ENCODE peak calls at places on chromosomes 16 and 17, in eight cellular contexts. One of them, this sample, is unnamed. For H3K36me3, the result is how much of the 10 kb centered on the place peaks cover.

GRCh38 chr17:75151893-75152292 is 2.4 kb downstream of the JPT1 start:
- DNase-seq in hepatocyte: no peak
- DNase-seq in GM23338: peak
- DNase-seq in sigmoid colon: no peak
- DNase-seq in OCI-LY7: peak
- DNase-seq in heart right ventricle: no peak
- DNase-seq in upper lobe of right lung: no peak
- DNase-seq in CD8-positive, alpha-beta T cell: no peak
- DNase-seq in this sample: no peak

GRCh38 chr17:63029520-63029919 is 63.5 kb downstream of the TANC2 start:
- DNase-seq in OCI-LY7: no peak
- DNase-seq in hepatocyte: no peak
- DNase-seq in upper lobe of right lung: no peak
- DNase-seq in CD8-positive, alpha-beta T cell: no peak
- DNase-seq in sigmoid colon: no peak
- DNase-seq in heart right ventricle: no peak
- DNase-seq in GM23338: no peak
- DNase-seq in this sample: no peak

GRCh38 chr16:69283851-69284250 is 27.3 kb upstream of the VPS4A start:
- DNase-seq in OCI-LY7: no peak
- DNase-seq in GM23338: no peak
- DNase-seq in upper lobe of right lung: no peak
- DNase-seq in CD8-positive, alpha-beta T cell: no peak
- DNase-seq in hepatocyte: no peak
- DNase-seq in heart right ventricle: no peak
- DNase-seq in sigmoid colon: no peak
- DNase-seq in this sample: no peak

GRCh38 chr16:3541527-3542152 is 35.6 kb downstream of the NLRC3 start:
- DNase-seq in OCI-LY7: no peak
- DNase-seq in GM23338: peak
- DNase-seq in hepatocyte: no peak
- DNase-seq in sigmoid colon: no peak
- DNase-seq in heart right ventricle: no peak
- DNase-seq in CD8-positive, alpha-beta T cell: no peak
- DNase-seq in upper lobe of right lung: peak
- DNase-seq in this sample: no peak

GRCh38 chr16:82667437-82667836 is 40.7 kb downstream of the CDH13 start:
- DNase-seq in upper lobe of right lung: no peak
- DNase-seq in CD8-positive, alpha-beta T cell: no peak
- DNase-seq in sigmoid colon: no peak
- DNase-seq in hepatocyte: no peak
- DNase-seq in GM23338: no peak
- DNase-seq in heart right ventricle: no peak
- DNase-seq in OCI-LY7: no peak
- DNase-seq in this sample: no peak

GRCh38 chr16:19717781-19718623 is at the start of the genes IQCK and KNOP1:
- DNase-seq in upper lobe of right lung: peak
- DNase-seq in heart right ventricle: peak
- DNase-seq in hepatocyte: peak
- DNase-seq in CD8-positive, alpha-beta T cell: peak
- DNase-seq in sigmoid colon: peak
- DNase-seq in GM23338: peak
- DNase-seq in OCI-LY7: peak
- DNase-seq in this sample: peak

GRCh38 chr17:10063730-10064221 is 134.6 kb downstream of the GAS7 start:
- DNase-seq in hepatocyte: peak
- DNase-seq in sigmoid colon: peak
- DNase-seq in heart right ventricle: no peak
- DNase-seq in CD8-positive, alpha-beta T cell: no peak
- DNase-seq in OCI-LY7: no peak
- DNase-seq in GM23338: no peak
- DNase-seq in upper lobe of right lung: no peak
- DNase-seq in this sample: no peak

GRCh38 chr17:67139784-67140665 is 95.7 kb downstream of the CACNG1 start:
- DNase-seq in heart right ventricle: no peak
- DNase-seq in upper lobe of right lung: no peak
- DNase-seq in sigmoid colon: no peak
- DNase-seq in OCI-LY7: no peak
- DNase-seq in GM23338: peak
- DNase-seq in CD8-positive, alpha-beta T cell: no peak
- DNase-seq in hepatocyte: no peak
- DNase-seq in this sample: peak

GRCh38 chr17:4769628-4770027 is 2.1 kb upstream of the TM4SF5 start:
- DNase-seq in OCI-LY7: peak
- DNase-seq in CD8-positive, alpha-beta T cell: no peak
- DNase-seq in hepatocyte: no peak
- DNase-seq in upper lobe of right lung: no peak
- DNase-seq in heart right ventricle: no peak
- DNase-seq in sigmoid colon: no peak
- DNase-seq in GM23338: no peak
- DNase-seq in this sample: no peak

GRCh38 chr17:44376124-44376523 is 12.5 kb upstream of the FAM171A2 start:
- DNase-seq in OCI-LY7: peak
- DNase-seq in heart right ventricle: peak
- DNase-seq in CD8-positive, alpha-beta T cell: no peak
- DNase-seq in hepatocyte: no peak
- DNase-seq in GM23338: peak
- DNase-seq in upper lobe of right lung: no peak
- DNase-seq in sigmoid colon: peak
- DNase-seq in this sample: no peak

GRCh38 chr17:79023180-79023705 is 726 bp upstream of the C1QTNF1 start:
- DNase-seq in OCI-LY7: no peak
- DNase-seq in sigmoid colon: peak
- DNase-seq in heart right ventricle: no peak
- DNase-seq in CD8-positive, alpha-beta T cell: no peak
- DNase-seq in hepatocyte: no peak
- DNase-seq in upper lobe of right lung: peak
- DNase-seq in GM23338: peak
- DNase-seq in this sample: no peak

GRCh38 chr16:31128711-31129567 is 6.6 kb downstream of the PRSS8 start:
- DNase-seq in hepatocyte: peak
- DNase-seq in OCI-LY7: no peak
- DNase-seq in upper lobe of right lung: peak
- DNase-seq in GM23338: no peak
- DNase-seq in sigmoid colon: no peak
- DNase-seq in CD8-positive, alpha-beta T cell: no peak
- DNase-seq in heart right ventricle: peak
- DNase-seq in this sample: no peak

GRCh38 chr17:14068542-14069250 is 608 bp upstream of the COX10 start:
- DNase-seq in upper lobe of right lung: no peak
- DNase-seq in hepatocyte: no peak
- DNase-seq in sigmoid colon: no peak
- DNase-seq in OCI-LY7: peak
- DNase-seq in heart right ventricle: no peak
- DNase-seq in CD8-positive, alpha-beta T cell: no peak
- DNase-seq in GM23338: no peak
- DNase-seq in this sample: no peak

GRCh38 chr16:77191259-77191969 is 424 bp downstream of the MON1B start:
- DNase-seq in sigmoid colon: peak
- DNase-seq in OCI-LY7: peak
- DNase-seq in upper lobe of right lung: peak
- DNase-seq in CD8-positive, alpha-beta T cell: peak
- DNase-seq in hepatocyte: peak
- DNase-seq in GM23338: no peak
- DNase-seq in heart right ventricle: peak
- DNase-seq in this sample: no peak

GRCh38 chr17:73952136-73952497 is 251.4 kb upstream of the RPL38 start:
- DNase-seq in GM23338: no peak
- DNase-seq in upper lobe of right lung: no peak
- DNase-seq in CD8-positive, alpha-beta T cell: no peak
- DNase-seq in heart right ventricle: no peak
- DNase-seq in hepatocyte: peak
- DNase-seq in OCI-LY7: no peak
- DNase-seq in sigmoid colon: no peak
- DNase-seq in this sample: no peak

GRCh38 chr17:19727466-19728113 is 11.2 kb upstream of the SLC47A2 start:
- DNase-seq in CD8-positive, alpha-beta T cell: no peak
- DNase-seq in upper lobe of right lung: no peak
- DNase-seq in hepatocyte: peak
- DNase-seq in heart right ventricle: no peak
- DNase-seq in sigmoid colon: peak
- DNase-seq in OCI-LY7: no peak
- DNase-seq in GM23338: no peak
- DNase-seq in this sample: no peak

GRCh38 chr17:19724501-19725420 is 8.4 kb upstream of the SLC47A2 start:
- DNase-seq in OCI-LY7: no peak
- DNase-seq in hepatocyte: no peak
- DNase-seq in CD8-positive, alpha-beta T cell: peak
- DNase-seq in upper lobe of right lung: peak
- DNase-seq in GM23338: no peak
- DNase-seq in heart right ventricle: peak
- DNase-seq in sigmoid colon: peak
- DNase-seq in this sample: peak

GRCh38 chr17:19725486-19725885 is 9.1 kb upstream of the SLC47A2 start:
- DNase-seq in heart right ventricle: no peak
- DNase-seq in GM23338: no peak
- DNase-seq in OCI-LY7: no peak
- DNase-seq in hepatocyte: no peak
- DNase-seq in CD8-positive, alpha-beta T cell: no peak
- DNase-seq in upper lobe of right lung: no peak
- DNase-seq in sigmoid colon: no peak
- DNase-seq in this sample: no peak

GRCh38 chr17:19728114-19728495 is 11.7 kb upstream of the SLC47A2 start:
- DNase-seq in sigmoid colon: peak
- DNase-seq in CD8-positive, alpha-beta T cell: no peak
- DNase-seq in heart right ventricle: peak
- DNase-seq in GM23338: no peak
- DNase-seq in hepatocyte: peak
- DNase-seq in upper lobe of right lung: peak
- DNase-seq in OCI-LY7: no peak
- DNase-seq in this sample: no peak

GRCh38 chr17:19726615-19727376 is 10.4 kb upstream of the SLC47A2 start:
- DNase-seq in upper lobe of right lung: no peak
- DNase-seq in OCI-LY7: no peak
- DNase-seq in CD8-positive, alpha-beta T cell: no peak
- DNase-seq in heart right ventricle: no peak
- DNase-seq in sigmoid colon: no peak
- DNase-seq in hepatocyte: no peak
- DNase-seq in GM23338: no peak
- DNase-seq in this sample: no peak
- H3K27ac ChIP-seq in upper lobe of right lung: peak
- H3K27ac ChIP-seq in OCI-LY7: no peak
- H3K27ac ChIP-seq in CD8-positive, alpha-beta T cell: no peak
- H3K27ac ChIP-seq in heart right ventricle: peak
- H3K27ac ChIP-seq in sigmoid colon: peak
- H3K27ac ChIP-seq in hepatocyte: peak
- H3K27ac ChIP-seq in GM23338: no peak
- H3K27ac ChIP-seq in this sample: peak

GRCh38 chr17:7223375-7223774 is 3.6 kb downstream of the ACADVL start:
- DNase-seq in hepatocyte: no peak
- DNase-seq in CD8-positive, alpha-beta T cell: no peak
- DNase-seq in OCI-LY7: no peak
- DNase-seq in GM23338: no peak
- DNase-seq in sigmoid colon: no peak
- DNase-seq in upper lobe of right lung: no peak
- DNase-seq in heart right ventricle: no peak
- DNase-seq in this sample: no peak
- H3K36me3 ChIP-seq in hepatocyte: under half
- H3K36me3 ChIP-seq in CD8-positive, alpha-beta T cell: under half
- H3K36me3 ChIP-seq in OCI-LY7: half or more
- H3K36me3 ChIP-seq in GM23338: under half
- H3K36me3 ChIP-seq in sigmoid colon: under half
- H3K36me3 ChIP-seq in upper lobe of right lung: half or more
- H3K36me3 ChIP-seq in heart right ventricle: under half
- H3K36me3 ChIP-seq in this sample: under half

DNA sequence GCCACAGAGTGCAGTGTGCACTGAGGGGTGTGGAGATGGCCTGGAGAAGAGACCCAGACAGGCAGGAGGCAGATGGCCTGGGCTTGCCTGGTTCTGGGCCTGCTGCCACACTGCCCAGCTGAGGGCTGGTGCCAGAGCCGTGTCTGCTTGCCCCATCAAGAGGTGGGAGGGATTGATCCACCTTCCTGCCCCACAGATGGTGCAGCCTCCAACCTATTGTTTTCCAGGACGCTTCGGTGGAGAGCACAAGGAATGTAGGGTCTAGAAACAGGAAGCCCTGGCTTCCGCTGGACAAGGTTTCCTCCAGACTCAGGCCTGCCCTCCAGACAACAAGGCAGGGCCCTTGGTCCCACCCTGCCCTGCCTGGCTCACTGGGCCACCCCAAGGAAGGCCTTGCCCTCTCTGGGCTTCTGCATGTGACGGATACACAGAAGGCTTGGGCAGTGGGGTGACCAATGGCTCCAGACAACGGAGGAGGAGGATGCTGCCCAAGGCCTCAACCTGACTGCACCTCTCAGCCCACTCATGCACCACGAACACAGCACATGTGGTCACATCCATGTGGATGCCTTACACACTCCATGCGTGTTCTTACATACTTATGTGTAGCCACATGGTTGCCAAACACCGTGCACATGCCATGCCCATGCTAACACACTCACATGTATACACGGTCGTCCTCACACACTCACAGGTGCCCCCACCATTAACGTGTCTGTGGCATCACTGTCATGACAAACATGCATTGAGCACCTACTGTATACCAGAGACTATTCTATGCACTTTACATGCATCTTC is 6.5 kb upstream of the CDH5 start:
- DNase-seq in heart right ventricle: peak
- DNase-seq in CD8-positive, alpha-beta T cell: no peak
- DNase-seq in sigmoid colon: no peak
- DNase-seq in upper lobe of right lung: peak
- DNase-seq in OCI-LY7: no peak
- DNase-seq in hepatocyte: no peak
- DNase-seq in GM23338: no peak
- DNase-seq in this sample: no peak
- H3K27ac ChIP-seq in heart right ventricle: peak
- H3K27ac ChIP-seq in CD8-positive, alpha-beta T cell: no peak
- H3K27ac ChIP-seq in sigmoid colon: no peak
- H3K27ac ChIP-seq in upper lobe of right lung: peak
- H3K27ac ChIP-seq in OCI-LY7: no peak
- H3K27ac ChIP-seq in hepatocyte: no peak
- H3K27ac ChIP-seq in GM23338: no peak
- H3K27ac ChIP-seq in this sample: no peak

GRCh38 chr17:1006054-1006453 is 9.1 kb downstream of the TIMM22 start:
- DNase-seq in GM23338: no peak
- DNase-seq in hepatocyte: no peak
- DNase-seq in CD8-positive, alpha-beta T cell: no peak
- DNase-seq in heart right ventricle: no peak
- DNase-seq in upper lobe of right lung: no peak
- DNase-seq in sigmoid colon: no peak
- DNase-seq in OCI-LY7: no peak
- DNase-seq in this sample: no peak

GRCh38 chr17:1010086-1010450 is 13.1 kb downstream of the TIMM22 start:
- DNase-seq in heart right ventricle: no peak
- DNase-seq in hepatocyte: no peak
- DNase-seq in GM23338: no peak
- DNase-seq in CD8-positive, alpha-beta T cell: no peak
- DNase-seq in sigmoid colon: no peak
- DNase-seq in upper lobe of right lung: no peak
- DNase-seq in OCI-LY7: no peak
- DNase-seq in this sample: no peak

GRCh38 chr17:1009411-1010085 is 12.6 kb downstream of the TIMM22 start:
- DNase-seq in hepatocyte: no peak
- DNase-seq in CD8-positive, alpha-beta T cell: no peak
- DNase-seq in GM23338: no peak
- DNase-seq in OCI-LY7: no peak
- DNase-seq in heart right ventricle: no peak
- DNase-seq in upper lobe of right lung: no peak
- DNase-seq in sigmoid colon: no peak
- DNase-seq in this sample: no peak

GRCh38 chr17:1007310-1008007 is 10.5 kb downstream of the TIMM22 start:
- DNase-seq in heart right ventricle: no peak
- DNase-seq in GM23338: no peak
- DNase-seq in upper lobe of right lung: no peak
- DNase-seq in CD8-positive, alpha-beta T cell: no peak
- DNase-seq in sigmoid colon: no peak
- DNase-seq in hepatocyte: no peak
- DNase-seq in OCI-LY7: no peak
- DNase-seq in this sample: no peak

GRCh38 chr17:1008008-1008761 is 11.3 kb downstream of the TIMM22 start:
- DNase-seq in GM23338: no peak
- DNase-seq in heart right ventricle: peak
- DNase-seq in OCI-LY7: no peak
- DNase-seq in hepatocyte: no peak
- DNase-seq in upper lobe of right lung: no peak
- DNase-seq in CD8-positive, alpha-beta T cell: no peak
- DNase-seq in sigmoid colon: peak
- DNase-seq in this sample: no peak
- H3K36me3 ChIP-seq in GM23338: under half
- H3K36me3 ChIP-seq in heart right ventricle: under half
- H3K36me3 ChIP-seq in OCI-LY7: half or more
- H3K36me3 ChIP-seq in hepatocyte: under half
- H3K36me3 ChIP-seq in upper lobe of right lung: half or more
- H3K36me3 ChIP-seq in CD8-positive, alpha-beta T cell: under half
- H3K36me3 ChIP-seq in sigmoid colon: under half
- H3K36me3 ChIP-seq in this sample: half or more